ENCODE peak calls at places on chromosomes 3 and 15, in four cellular contexts. One of them, this sample, is unnamed. For H3K9me3, the result is how much of the 10 kb centered on the place peaks cover.

GRCh38 chr3:14403636-14404395 is 1.4 kb downstream of the SLC6A6 start:
- DNase-seq in CD8-positive, alpha-beta T cell: no peak
- DNase-seq in fibroblast of lung: no peak
- DNase-seq in psoas muscle: peak
- DNase-seq in this sample: no peak

GRCh38 chr3:182440101-182440500 is 353.2 kb upstream of the ATP11B start:
- DNase-seq in CD8-positive, alpha-beta T cell: no peak
- DNase-seq in fibroblast of lung: no peak
- DNase-seq in psoas muscle: no peak
- DNase-seq in this sample: no peak

GRCh38 chr15:68051109-68051508 is 3.0 kb upstream of the PIAS1 start:
- DNase-seq in CD8-positive, alpha-beta T cell: no peak
- DNase-seq in fibroblast of lung: no peak
- DNase-seq in psoas muscle: no peak
- DNase-seq in this sample: no peak

GRCh38 chr15:61169904-61170695 is 59.0 kb downstream of the RORA start:
- DNase-seq in CD8-positive, alpha-beta T cell: no peak
- DNase-seq in fibroblast of lung: no peak
- DNase-seq in psoas muscle: no peak
- DNase-seq in this sample: no peak

GRCh38 chr15:29541309-29541708 is 271.7 kb upstream of the NSMCE3 start:
- DNase-seq in CD8-positive, alpha-beta T cell: no peak
- DNase-seq in fibroblast of lung: no peak
- DNase-seq in psoas muscle: no peak
- DNase-seq in this sample: no peak

GRCh38 chr15:65245096-65245849 is 34.0 kb upstream of the CILP start:
- DNase-seq in CD8-positive, alpha-beta T cell: no peak
- DNase-seq in fibroblast of lung: peak
- DNase-seq in psoas muscle: peak
- DNase-seq in this sample: no peak

GRCh38 chr3:126357299-126358037 is at the start of gene KLF15:
- DNase-seq in CD8-positive, alpha-beta T cell: peak
- DNase-seq in fibroblast of lung: peak
- DNase-seq in psoas muscle: peak
- DNase-seq in this sample: peak

GRCh38 chr3:31610700-31611275 is 78.1 kb downstream of the STT3B start:
- DNase-seq in CD8-positive, alpha-beta T cell: no peak
- DNase-seq in fibroblast of lung: peak
- DNase-seq in psoas muscle: no peak
- DNase-seq in this sample: no peak

GRCh38 chr15:51751687-51752683 is 588 bp downstream of the TMOD2 start:
- DNase-seq in CD8-positive, alpha-beta T cell: no peak
- DNase-seq in fibroblast of lung: peak
- DNase-seq in psoas muscle: peak
- DNase-seq in this sample: peak

GRCh38 chr3:73228425-73228824 is 167.0 kb downstream of the EBLN2 start:
- DNase-seq in CD8-positive, alpha-beta T cell: no peak
- DNase-seq in fibroblast of lung: peak
- DNase-seq in psoas muscle: no peak
- DNase-seq in this sample: no peak

GRCh38 chr3:72336821-72337479 is 511.3 kb downstream of the SHQ1 start:
- DNase-seq in CD8-positive, alpha-beta T cell: no peak
- DNase-seq in fibroblast of lung: peak
- DNase-seq in psoas muscle: peak
- DNase-seq in this sample: peak

GRCh38 chr3:66037330-66037985 is 1.3 kb downstream of the MAGI1 start:
- DNase-seq in CD8-positive, alpha-beta T cell: no peak
- DNase-seq in fibroblast of lung: peak
- DNase-seq in psoas muscle: peak
- DNase-seq in this sample: no peak

GRCh38 chr3:177201707-177202397 is 4.6 kb upstream of the TBL1XR1 start:
- DNase-seq in CD8-positive, alpha-beta T cell: peak
- DNase-seq in fibroblast of lung: peak
- DNase-seq in psoas muscle: no peak
- DNase-seq in this sample: peak

GRCh38 chr3:58299839-58300516 is 6.1 kb upstream of the RPP14 start:
- DNase-seq in CD8-positive, alpha-beta T cell: no peak
- DNase-seq in fibroblast of lung: peak
- DNase-seq in psoas muscle: no peak
- DNase-seq in this sample: no peak

GRCh38 chr3:3027976-3028567 is 82.1 kb downstream of the IL5RA start:
- DNase-seq in CD8-positive, alpha-beta T cell: no peak
- DNase-seq in fibroblast of lung: no peak
- DNase-seq in psoas muscle: no peak
- DNase-seq in this sample: no peak

GRCh38 chr3:121431717-121432517 is 113.9 kb downstream of the POLQ start:
- DNase-seq in CD8-positive, alpha-beta T cell: peak
- DNase-seq in fibroblast of lung: peak
- DNase-seq in psoas muscle: no peak
- DNase-seq in this sample: no peak

GRCh38 chr15:48385431-48385830 is 54.2 kb downstream of the DUT start:
- DNase-seq in CD8-positive, alpha-beta T cell: no peak
- DNase-seq in fibroblast of lung: peak
- DNase-seq in psoas muscle: no peak
- DNase-seq in this sample: no peak

GRCh38 chr3:53773586-53774368 is 72.4 kb downstream of the CHDH start:
- DNase-seq in CD8-positive, alpha-beta T cell: no peak
- DNase-seq in fibroblast of lung: peak
- DNase-seq in psoas muscle: no peak
- DNase-seq in this sample: no peak

GRCh38 chr3:49454457-49454856 is 15.6 kb upstream of the DAG1 start:
- DNase-seq in CD8-positive, alpha-beta T cell: no peak
- DNase-seq in fibroblast of lung: no peak
- DNase-seq in psoas muscle: peak
- DNase-seq in this sample: no peak

GRCh38 chr15:73244333-73244732 is 124.4 kb downstream of the HCN4 start:
- DNase-seq in CD8-positive, alpha-beta T cell: no peak
- DNase-seq in fibroblast of lung: no peak
- DNase-seq in psoas muscle: no peak
- DNase-seq in this sample: no peak

GRCh38 chr3:112984485-112984884 is 6.3 kb upstream of the GTPBP8 start:
- DNase-seq in CD8-positive, alpha-beta T cell: no peak
- DNase-seq in fibroblast of lung: peak
- DNase-seq in psoas muscle: no peak
- DNase-seq in this sample: peak

GRCh38 chr3:159091936-159092335 is 290.1 kb downstream of the MFSD1 start:
- DNase-seq in CD8-positive, alpha-beta T cell: no peak
- DNase-seq in fibroblast of lung: no peak
- DNase-seq in psoas muscle: no peak
- DNase-seq in this sample: no peak

GRCh38 chr3:39005295-39005694 is 46.4 kb downstream of the SCN11A start:
- DNase-seq in CD8-positive, alpha-beta T cell: no peak
- DNase-seq in fibroblast of lung: no peak
- DNase-seq in psoas muscle: no peak
- DNase-seq in this sample: no peak

GRCh38 chr3:134369861-134370596 is 4.2 kb downstream of the AMOTL2 start:
- DNase-seq in CD8-positive, alpha-beta T cell: no peak
- DNase-seq in fibroblast of lung: no peak
- DNase-seq in psoas muscle: peak
- DNase-seq in this sample: peak

GRCh38 chr3:193775421-193776077 is 182.5 kb downstream of the OPA1 start:
- DNase-seq in CD8-positive, alpha-beta T cell: no peak
- DNase-seq in fibroblast of lung: no peak
- DNase-seq in psoas muscle: no peak
- DNase-seq in this sample: no peak

GRCh38 chr15:68277131-68277604 is 377 bp upstream of the FEM1B start:
- DNase-seq in CD8-positive, alpha-beta T cell: no peak
- DNase-seq in fibroblast of lung: peak
- DNase-seq in psoas muscle: no peak
- DNase-seq in this sample: no peak

GRCh38 chr3:98699132-98699531 is 64.0 kb upstream of the ST3GAL6 start:
- DNase-seq in CD8-positive, alpha-beta T cell: no peak
- DNase-seq in fibroblast of lung: peak
- DNase-seq in psoas muscle: no peak
- DNase-seq in this sample: no peak

GRCh38 chr3:29153811-29154210 is 127.1 kb upstream of the RBMS3 start:
- DNase-seq in CD8-positive, alpha-beta T cell: no peak
- DNase-seq in fibroblast of lung: no peak
- DNase-seq in psoas muscle: no peak
- DNase-seq in this sample: no peak

GRCh38 chr3:165603196-165603595 is 234.0 kb downstream of the BCHE start:
- DNase-seq in CD8-positive, alpha-beta T cell: no peak
- DNase-seq in fibroblast of lung: no peak
- DNase-seq in psoas muscle: no peak
- DNase-seq in this sample: no peak

GRCh38 chr3:39812537-39812936 is 3.1 kb downstream of the MYRIP start:
- DNase-seq in CD8-positive, alpha-beta T cell: no peak
- DNase-seq in fibroblast of lung: no peak
- DNase-seq in psoas muscle: no peak
- DNase-seq in this sample: no peak

GRCh38 chr15:41888662-41889253 is 5.1 kb downstream of the SPTBN5 start:
- DNase-seq in CD8-positive, alpha-beta T cell: no peak
- DNase-seq in fibroblast of lung: no peak
- DNase-seq in psoas muscle: peak
- DNase-seq in this sample: no peak

GRCh38 chr15:45254405-45255293 is 2.6 kb downstream of the SLC28A2 start:
- DNase-seq in CD8-positive, alpha-beta T cell: no peak
- DNase-seq in fibroblast of lung: peak
- DNase-seq in psoas muscle: no peak
- DNase-seq in this sample: no peak

GRCh38 chr15:101324513-101325177 is 29.6 kb upstream of the SNRPA1 start:
- DNase-seq in CD8-positive, alpha-beta T cell: no peak
- DNase-seq in fibroblast of lung: no peak
- DNase-seq in psoas muscle: no peak
- DNase-seq in this sample: peak

GRCh38 chr3:155079795-155080546 is at the start of gene MME:
- DNase-seq in CD8-positive, alpha-beta T cell: no peak
- DNase-seq in fibroblast of lung: peak
- DNase-seq in psoas muscle: peak
- DNase-seq in this sample: no peak

GRCh38 chr3:127762077-127762786 is 60.1 kb downstream of the MGLL start:
- DNase-seq in CD8-positive, alpha-beta T cell: no peak
- DNase-seq in fibroblast of lung: peak
- DNase-seq in psoas muscle: peak
- DNase-seq in this sample: peak
- H3K27ac ChIP-seq in CD8-positive, alpha-beta T cell: no peak
- H3K27ac ChIP-seq in fibroblast of lung: no peak
- H3K27ac ChIP-seq in psoas muscle: peak
- H3K27ac ChIP-seq in this sample: peak

GRCh38 chr3:179027326-179027900 is 44.2 kb downstream of the ZMAT3 start:
- DNase-seq in CD8-positive, alpha-beta T cell: no peak
- DNase-seq in fibroblast of lung: peak
- DNase-seq in psoas muscle: no peak
- DNase-seq in this sample: no peak
- TF ChIP-seq CTCF in CD8-positive, alpha-beta T cell: no peak
- TF ChIP-seq CTCF in fibroblast of lung: no peak
- TF ChIP-seq CTCF in psoas muscle: no peak
- TF ChIP-seq CTCF in this sample: no peak

GRCh38 chr3:185421577-185422232 is 58.8 kb downstream of the MAP3K13 start:
- DNase-seq in CD8-positive, alpha-beta T cell: no peak
- DNase-seq in fibroblast of lung: no peak
- DNase-seq in psoas muscle: no peak
- DNase-seq in this sample: no peak

GRCh38 chr3:185422677-185423076 is 59.7 kb downstream of the MAP3K13 start:
- DNase-seq in CD8-positive, alpha-beta T cell: no peak
- DNase-seq in fibroblast of lung: no peak
- DNase-seq in psoas muscle: no peak
- DNase-seq in this sample: no peak

GRCh38 chr3:185423178-185423577 is 60.2 kb downstream of the MAP3K13 start:
- DNase-seq in CD8-positive, alpha-beta T cell: no peak
- DNase-seq in fibroblast of lung: peak
- DNase-seq in psoas muscle: no peak
- DNase-seq in this sample: peak

GRCh38 chr3:185424435-185424834 is 61.5 kb downstream of the MAP3K13 start:
- DNase-seq in CD8-positive, alpha-beta T cell: no peak
- DNase-seq in fibroblast of lung: no peak
- DNase-seq in psoas muscle: no peak
- DNase-seq in this sample: no peak

GRCh38 chr3:185420762-185421161 is 57.8 kb downstream of the MAP3K13 start:
- DNase-seq in CD8-positive, alpha-beta T cell: no peak
- DNase-seq in fibroblast of lung: peak
- DNase-seq in psoas muscle: no peak
- DNase-seq in this sample: no peak
- H3K9me3 ChIP-seq in CD8-positive, alpha-beta T cell: under half
- H3K9me3 ChIP-seq in fibroblast of lung: under half
- H3K9me3 ChIP-seq in psoas muscle: under half
- H3K9me3 ChIP-seq in this sample: under half

DNA sequence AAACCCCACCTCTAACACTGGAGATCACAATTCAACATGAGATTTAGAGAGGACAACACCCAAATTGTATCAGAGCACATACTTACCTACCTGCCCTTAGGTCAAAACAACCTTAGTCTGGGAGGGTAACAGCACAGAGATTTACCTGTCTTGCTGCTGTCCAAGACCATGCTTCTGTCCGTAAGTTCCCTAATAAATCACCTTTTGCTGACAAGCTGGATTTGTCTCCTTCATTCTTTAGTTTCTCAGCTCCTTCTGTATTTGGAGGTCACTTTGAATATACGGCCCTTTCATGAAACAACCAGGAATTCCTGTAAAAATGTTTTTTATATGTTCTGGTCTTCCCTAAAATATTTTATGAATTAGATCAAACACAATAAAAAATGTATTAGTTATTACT is 1.6 kb upstream of the ABHD5 start:
- DNase-seq in CD8-positive, alpha-beta T cell: no peak
- DNase-seq in fibroblast of lung: no peak
- DNase-seq in psoas muscle: no peak
- DNase-seq in this sample: no peak
- H3K27ac ChIP-seq in CD8-positive, alpha-beta T cell: no peak
- H3K27ac ChIP-seq in fibroblast of lung: no peak
- H3K27ac ChIP-seq in psoas muscle: no peak
- H3K27ac ChIP-seq in this sample: no peak

GRCh38 chr3:138834359-138835176 is at the start of gene PIK3CB:
- DNase-seq in CD8-positive, alpha-beta T cell: peak
- DNase-seq in fibroblast of lung: peak
- DNase-seq in psoas muscle: peak
- DNase-seq in this sample: peak
- TF ChIP-seq CTCF in CD8-positive, alpha-beta T cell: no peak
- TF ChIP-seq CTCF in fibroblast of lung: peak
- TF ChIP-seq CTCF in psoas muscle: peak
- TF ChIP-seq CTCF in this sample: peak

GRCh38 chr15:33700695-33701303 is 267.5 kb upstream of the CHRM5 start:
- DNase-seq in CD8-positive, alpha-beta T cell: peak
- DNase-seq in fibroblast of lung: peak
- DNase-seq in psoas muscle: peak
- DNase-seq in this sample: peak
- H3K9me3 ChIP-seq in CD8-positive, alpha-beta T cell: under half
- H3K9me3 ChIP-seq in fibroblast of lung: under half
- H3K9me3 ChIP-seq in psoas muscle: under half
- H3K9me3 ChIP-seq in this sample: under half

DNA sequence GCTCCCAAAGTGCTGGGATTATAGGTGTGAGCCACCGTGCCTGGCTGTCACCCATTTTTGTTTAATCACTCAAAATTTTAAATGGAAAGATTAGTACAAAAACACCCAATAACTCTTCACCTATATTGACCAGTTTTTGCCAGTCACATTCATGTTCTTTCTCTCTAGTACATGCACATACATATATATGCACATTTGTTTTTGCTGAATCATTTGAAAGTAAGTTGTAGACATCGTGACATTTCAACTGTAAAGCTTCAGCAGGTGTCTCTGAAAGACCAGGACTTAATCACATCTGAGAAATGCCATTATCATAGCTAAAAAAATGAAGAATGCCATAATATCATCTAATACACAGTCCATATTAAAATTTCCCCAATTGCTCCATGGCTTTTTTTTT is 6.5 kb upstream of the SEMA4B start:
- DNase-seq in CD8-positive, alpha-beta T cell: no peak
- DNase-seq in fibroblast of lung: no peak
- DNase-seq in psoas muscle: no peak
- DNase-seq in this sample: no peak
- H3K27ac ChIP-seq in CD8-positive, alpha-beta T cell: no peak
- H3K27ac ChIP-seq in fibroblast of lung: no peak
- H3K27ac ChIP-seq in psoas muscle: no peak
- H3K27ac ChIP-seq in this sample: no peak